ENCODE peak calls at places on chromosomes 13 and 19, in five cellular contexts. X is spleen; T is effector memory CD4-positive, alpha-beta T cell; S is tibial nerve; P is mesenchymal stem cell. U is an unnamed sample. For H3K9me3 and H3K4me1, the result is how much of the 10 kb centered on the place peaks cover.

GRCh38 chr19:2524840-2525723 is 49.2 kb downstream of the GADD45B start:
- DNase-seq in S (no peak), T (no peak), X (no peak), P (peak), U (peak)

GRCh38 chr13:21957833-21958232 is 287.0 kb downstream of the FGF9 start:
- DNase-seq in X (no peak), P (no peak), T (no peak), S (no peak), U (no peak)

GRCh38 chr13:50715402-50716146 is 127.9 kb downstream of the DLEU7 start:
- DNase-seq in S (peak), X (peak), T (no peak), P (no peak), U (no peak)

GRCh38 chr13:95643814-95644598 is 500 bp downstream of the DZIP1 start:
- DNase-seq in S (no peak), P (peak), X (peak), T (no peak), U (no peak)

GRCh38 chr13:36736119-36736726 is 62.4 kb downstream of the SERTM1 start:
- DNase-seq in X (no peak), P (peak), T (no peak), S (peak), U (peak)

GRCh38 chr19:29882719-29883105 is 59.3 kb upstream of the URI1 start:
- DNase-seq in S (no peak), T (no peak), P (no peak), X (peak), U (no peak)

GRCh38 chr13:26132756-26133155 is 80.9 kb upstream of the SHISA2 start:
- DNase-seq in X (no peak), T (no peak), S (no peak), P (peak), U (no peak)

GRCh38 chr13:47459512-47459911 is 541.6 kb downstream of the SUCLA2 start:
- DNase-seq in X (no peak), P (peak), T (no peak), S (no peak), U (no peak)

GRCh38 chr19:44141191-44142013 is at the start of gene ZNF234:
- DNase-seq in P (peak), T (peak), S (peak), X (peak), U (peak)

GRCh38 chr19:35797663-35798062 is 15.0 kb downstream of the PRODH2 start:
- DNase-seq in T (no peak), P (no peak), S (no peak), X (no peak), U (no peak)

GRCh38 chr19:35529241-35530218 is 1.4 kb upstream of the SBSN start:
- DNase-seq in P (no peak), S (no peak), X (no peak), T (no peak), U (no peak)

GRCh38 chr13:112793545-112794445 is 104.0 kb downstream of the ATP11A start:
- DNase-seq in T (no peak), P (no peak), X (no peak), S (no peak), U (no peak)

GRCh38 chr19:2055871-2056809 is 5.1 kb upstream of the MKNK2 start:
- DNase-seq in T (no peak), X (peak), S (peak), P (peak), U (peak)

GRCh38 chr19:10402441-10403038 is 802 bp downstream of the CDC37 start:
- DNase-seq in X (no peak), P (peak), S (no peak), T (peak), U (no peak)

GRCh38 chr19:49684251-49684982 is 5.0 kb upstream of the ADM5 start:
- DNase-seq in T (no peak), P (no peak), X (no peak), S (no peak), U (no peak)

GRCh38 chr13:22235950-22236290 is 565.0 kb downstream of the FGF9 start:
- DNase-seq in X (no peak), T (no peak), P (no peak), S (no peak), U (no peak)

GRCh38 chr19:39473443-39473960 is 7.1 kb upstream of the TIMM50 start:
- DNase-seq in X (no peak), S (no peak), P (no peak), T (no peak), U (no peak)

GRCh38 chr13:95212962-95213850 is 88.0 kb downstream of the ABCC4 start:
- DNase-seq in S (no peak), P (no peak), X (no peak), T (no peak), U (no peak)

DNA sequence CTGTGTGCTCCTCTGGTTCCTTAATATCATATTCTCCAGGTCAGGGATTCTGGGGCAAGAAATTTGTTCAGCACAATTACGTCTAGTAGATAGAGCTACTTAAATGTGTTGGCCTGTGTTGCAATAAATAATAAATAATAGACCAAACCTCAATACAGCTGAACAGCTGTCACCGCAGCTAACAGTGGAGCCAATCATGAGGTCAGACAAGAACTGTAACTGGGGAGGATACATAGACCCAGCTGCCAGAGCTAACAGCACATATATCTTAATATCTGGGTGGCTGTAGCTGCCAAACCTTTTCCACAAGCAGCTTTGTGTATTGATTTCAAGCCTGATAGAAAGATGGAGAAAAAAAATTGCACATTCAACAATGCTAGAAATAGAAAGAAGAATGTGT is 1596.4 kb upstream of the PCDH20 start:
- DNase-seq in T (no peak), X (no peak), P (no peak), S (no peak), U (no peak)
- H3K9me3 ChIP-seq in T (under half), X (half or more), P (half or more), S (under half), U (under half)

GRCh38 chr13:114323349-114323748 is 9.0 kb downstream of the CHAMP1 start:
- DNase-seq in S (no peak), T (no peak), P (no peak), X (no peak), U (no peak)

GRCh38 chr13:114320065-114320464 is 5.8 kb downstream of the CHAMP1 start:
- DNase-seq in X (no peak), S (no peak), P (no peak), T (no peak), U (no peak)

GRCh38 chr13:114321256-114321655 is 7.0 kb downstream of the CHAMP1 start:
- DNase-seq in P (no peak), S (no peak), T (no peak), X (no peak), U (no peak)

GRCh38 chr13:114318624-114319023 is 4.3 kb downstream of the CHAMP1 start:
- DNase-seq in T (no peak), X (no peak), S (no peak), P (peak), U (no peak)

GRCh38 chr13:114319441-114319871 is 5.2 kb downstream of the CHAMP1 start:
- DNase-seq in X (no peak), S (no peak), P (peak), T (no peak), U (no peak)
- H3K27ac ChIP-seq in X (no peak), S (no peak), P (peak), T (no peak), U (no peak)

GRCh38 chr13:97239306-97239705 is 17.2 kb downstream of the MBNL2 start:
- DNase-seq in P (no peak), S (no peak), X (no peak), T (no peak), U (no peak)
- H3K4me1 ChIP-seq in P (under half), S (half or more), X (half or more), T (under half), U (half or more)

DNA sequence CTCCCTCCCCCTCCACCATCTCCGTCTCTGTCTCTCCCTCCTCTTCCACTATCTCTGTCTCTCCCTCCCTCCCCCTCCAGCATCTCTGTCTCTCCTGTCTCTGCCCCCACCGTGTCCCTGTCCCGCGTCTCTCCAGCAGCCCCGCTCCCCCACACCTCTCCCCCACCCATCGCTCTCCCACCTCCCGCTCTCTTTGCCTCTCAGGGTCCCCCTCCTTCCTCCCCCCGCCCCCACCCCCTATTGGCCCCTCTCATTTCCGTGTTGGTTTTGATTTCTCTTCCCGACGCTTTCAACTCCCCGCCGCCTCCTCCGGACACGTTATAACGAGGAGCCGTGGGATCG is 13.4 kb downstream of the ERFL start:
- DNase-seq in P (no peak), T (no peak), S (no peak), X (no peak), U (no peak)
- H3K9me3 ChIP-seq in P (under half), T (under half), S (under half), X (under half), U (under half)

GRCh38 chr19:5691205-5691929 is 1.3 kb downstream of the RPL36 start:
- DNase-seq in T (peak), S (peak), P (peak), X (peak), U (peak)
- H3K27ac ChIP-seq in T (peak), S (peak), P (peak), X (peak), U (peak)

GRCh38 chr19:38389101-38389925 is 816 bp downstream of the SPRED3 start:
- DNase-seq in P (peak), T (no peak), X (no peak), S (no peak), U (peak)
- H3K4me1 ChIP-seq in P (under half), T (under half), X (half or more), S (under half), U (under half)

DNA sequence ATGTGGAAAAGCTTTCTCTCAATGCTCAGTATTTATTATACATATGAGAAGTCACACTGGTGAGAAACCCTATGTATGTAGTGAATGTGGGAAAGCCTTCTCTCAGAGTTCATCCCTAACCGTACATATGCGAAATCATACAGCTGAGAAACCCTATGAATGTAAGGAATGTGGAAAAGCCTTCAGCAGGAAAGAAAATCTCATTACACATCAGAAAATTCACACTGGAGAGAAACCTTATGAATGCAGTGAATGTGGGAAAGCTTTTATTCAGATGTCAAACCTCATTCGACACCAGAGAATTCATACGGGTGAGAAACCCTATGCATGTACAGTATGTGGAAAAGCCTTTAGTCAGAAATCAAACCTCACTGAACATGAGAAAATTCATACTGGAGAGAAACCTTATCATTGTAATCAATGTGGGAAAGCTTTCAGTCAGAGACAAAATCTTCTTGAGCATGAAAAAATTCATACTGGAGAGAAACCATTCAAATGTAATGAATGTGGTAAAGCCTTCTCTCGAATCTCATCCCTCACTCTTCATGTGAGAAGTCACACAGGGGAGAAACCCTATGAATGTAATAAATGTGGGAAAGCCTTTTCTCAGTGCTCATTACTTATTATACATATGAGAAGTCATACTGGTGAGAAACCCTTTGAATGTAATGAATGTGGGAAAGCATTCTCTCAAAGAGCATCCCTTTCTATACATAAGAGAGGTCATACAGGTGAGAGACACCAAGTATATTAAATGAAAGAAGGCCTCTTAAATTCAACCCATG is 34.4 kb downstream of the ZNF568 start:
- DNase-seq in T (no peak), S (no peak), X (no peak), P (peak), U (no peak)
- H3K9me3 ChIP-seq in T (under half), S (under half), X (half or more), P (half or more), U (under half)

GRCh38 chr13:51804295-51805172 is 571 bp upstream of the DHRS12 start:
- DNase-seq in P (no peak), T (no peak), X (peak), S (peak), U (peak)

GRCh38 chr13:51806571-51806970 is 2.6 kb upstream of the DHRS12 start:
- DNase-seq in T (no peak), S (peak), X (no peak), P (peak), U (no peak)

GRCh38 chr13:51803422-51804294 is at the start of gene DHRS12:
- DNase-seq in T (peak), S (peak), X (peak), P (peak), U (peak)

GRCh38 chr13:51805925-51806324 is 2.0 kb upstream of the DHRS12 start:
- DNase-seq in X (no peak), S (no peak), T (no peak), P (no peak), U (no peak)

GRCh38 chr13:51805313-51805712 is 1.4 kb upstream of the DHRS12 start:
- DNase-seq in S (no peak), P (no peak), T (no peak), X (no peak), U (no peak)
- H3K27ac ChIP-seq in S (peak), P (no peak), T (peak), X (peak), U (peak)

DNA sequence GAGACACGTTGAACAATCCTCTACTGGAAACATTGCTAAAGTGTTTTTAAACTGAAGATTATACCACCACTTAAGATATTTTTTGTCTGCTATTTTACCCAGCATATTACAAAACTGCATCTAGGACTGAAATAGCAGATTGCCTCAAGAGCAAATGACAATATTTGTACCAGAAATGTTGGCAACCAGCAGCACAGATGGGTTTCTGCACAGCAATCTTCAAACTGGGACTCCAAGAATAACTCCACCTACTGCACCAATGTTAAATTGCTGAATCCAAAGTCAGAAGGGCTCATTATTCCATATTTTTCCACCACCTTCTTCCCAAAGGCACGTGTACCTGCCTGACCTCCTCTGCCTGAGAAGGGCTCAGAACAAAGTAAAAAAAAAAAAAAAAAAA is 79.6 kb downstream of the FOXO1 start:
- DNase-seq in X (no peak), P (no peak), T (no peak), S (no peak), U (no peak)
- H3K4me1 ChIP-seq in X (half or more), P (under half), T (under half), S (half or more), U (half or more)